ENCODE peak calls at places on chromosome 2, in eight cellular contexts. Z, P, Q, M, R, X, O and G are unnamed samples.

GRCh38 chr2:201109186-201109585 is 6.8 kb upstream of the CFLAR start:
- DNase-seq in Z (no peak), P (no peak), Q (no peak), M (no peak), R (no peak), X (no peak), O (no peak), G (no peak)

GRCh38 chr2:218332920-218333645 is 23.6 kb upstream of the CATIP start:
- DNase-seq in Z (peak), P (no peak), Q (peak), M (no peak), R (no peak), X (no peak), O (no peak), G (no peak)

GRCh38 chr2:54597153-54597827 is 126.2 kb upstream of the EML6 start:
- DNase-seq in Z (no peak), P (no peak), Q (no peak), M (peak), R (peak), X (no peak), O (no peak), G (peak)

GRCh38 chr2:235493775-235494715 is at the start of gene AGAP1:
- DNase-seq in Z (peak), P (peak), Q (peak), M (peak), R (peak), X (peak), O (peak), G (peak)

GRCh38 chr2:218396688-218397501 is 2.8 kb upstream of the CTDSP1 start:
- DNase-seq in Z (peak), P (no peak), Q (peak), M (peak), R (peak), X (peak), O (peak), G (no peak)

GRCh38 chr2:165112789-165113188 is 91.1 kb downstream of the SCN3A start:
- DNase-seq in Z (no peak), P (no peak), Q (no peak), M (no peak), R (no peak), X (no peak), O (no peak), G (no peak)

GRCh38 chr2:54709341-54709809 is 14.1 kb upstream of the EML6 start:
- DNase-seq in Z (peak), P (no peak), Q (no peak), M (no peak), R (peak), X (peak), O (peak), G (peak)

GRCh38 chr2:43136862-43137261 is 89.5 kb downstream of the ZFP36L2 start:
- DNase-seq in Z (peak), P (no peak), Q (peak), M (no peak), R (no peak), X (no peak), O (no peak), G (peak)

GRCh38 chr2:64644240-64645013 is 9.3 kb downstream of the SERTAD2 start:
- DNase-seq in Z (peak), P (peak), Q (peak), M (peak), R (peak), X (peak), O (peak), G (peak)

GRCh38 chr2:241869087-241869961 is at the start of gene RTP5:
- DNase-seq in Z (peak), P (no peak), Q (no peak), M (no peak), R (peak), X (no peak), O (no peak), G (peak)

GRCh38 chr2:178450574-178451429 is at the start of the genes PJVK and PRKRA:
- DNase-seq in Z (peak), P (peak), Q (peak), M (peak), R (peak), X (peak), O (peak), G (peak)

GRCh38 chr2:200302940-200303727 is 3.4 kb upstream of the SPATS2L start:
- DNase-seq in Z (no peak), P (no peak), Q (peak), M (peak), R (no peak), X (peak), O (no peak), G (no peak)

GRCh38 chr2:114642988-114643553 is 200.6 kb downstream of the DPP10 start:
- DNase-seq in Z (no peak), P (no peak), Q (no peak), M (no peak), R (no peak), X (no peak), O (no peak), G (no peak)

GRCh38 chr2:37802899-37803379 is 122.1 kb upstream of the RMDN2 start:
- DNase-seq in Z (no peak), P (no peak), Q (no peak), M (peak), R (no peak), X (peak), O (no peak), G (no peak)

GRCh38 chr2:57448816-57449215 is 597.8 kb upstream of the VRK2 start:
- DNase-seq in Z (no peak), P (no peak), Q (no peak), M (no peak), R (no peak), X (no peak), O (no peak), G (no peak)

GRCh38 chr2:57444731-57445414 is 601.7 kb upstream of the VRK2 start:
- DNase-seq in Z (no peak), P (no peak), Q (peak), M (peak), R (no peak), X (no peak), O (no peak), G (no peak)

GRCh38 chr2:57440437-57440836 is 606.2 kb upstream of the VRK2 start:
- DNase-seq in Z (no peak), P (no peak), Q (no peak), M (no peak), R (no peak), X (no peak), O (no peak), G (no peak)

DNA sequence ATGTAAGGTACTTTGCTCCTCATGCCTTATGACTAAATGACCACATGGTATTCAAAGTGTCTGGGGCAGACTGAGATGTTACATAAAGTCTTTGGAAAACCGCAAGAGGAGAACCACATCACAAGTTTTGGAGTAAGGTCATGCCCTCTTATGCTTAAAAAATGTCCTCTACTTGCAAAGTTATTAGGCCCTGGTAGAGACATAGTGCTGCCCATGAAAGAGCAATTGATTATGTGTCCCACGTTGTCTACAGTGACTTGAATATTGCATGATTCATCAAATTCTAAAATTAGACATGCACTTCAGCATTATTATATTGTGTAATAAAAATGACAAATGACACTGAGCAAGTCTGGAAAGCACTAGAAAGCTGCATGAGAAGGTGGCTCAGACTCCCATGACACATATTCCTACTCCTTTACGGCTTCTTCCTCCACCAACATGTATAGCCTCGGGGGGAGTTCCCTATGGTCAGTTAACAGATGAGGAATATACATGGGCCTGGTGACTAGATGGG is 602.6 kb upstream of the VRK2 start:
- DNase-seq in Z (no peak), P (no peak), Q (peak), M (peak), R (no peak), X (no peak), O (no peak), G (no peak)
- TF ChIP-seq CTCF in Z (no peak), P (no peak), Q (no peak), M (no peak), R (no peak), X (no peak), O (no peak), G (no peak)

DNA sequence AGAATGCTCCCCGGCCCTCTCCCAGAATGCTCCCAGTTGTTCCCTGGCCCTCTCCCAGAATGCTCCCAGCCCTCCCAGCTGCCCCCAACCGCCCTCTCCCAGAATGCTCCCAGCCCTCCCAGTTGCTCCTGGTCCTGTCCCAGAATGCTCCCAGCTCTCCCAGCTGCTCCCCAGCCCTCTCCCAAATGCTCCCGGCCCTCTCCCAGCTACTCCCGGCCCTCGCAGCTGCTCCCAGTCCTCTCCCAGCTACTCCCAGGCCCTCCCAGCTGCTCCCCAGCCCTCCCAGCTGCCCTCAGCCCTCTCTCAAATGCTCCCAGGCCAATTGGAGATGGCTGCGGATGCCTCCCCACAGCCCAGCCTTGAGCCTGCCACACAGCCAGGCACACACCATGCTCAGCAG is 31.1 kb downstream of the BIN1 start:
- DNase-seq in Z (no peak), P (no peak), Q (no peak), M (no peak), R (no peak), X (no peak), O (no peak), G (no peak)
- TF ChIP-seq CTCF in Z (no peak), P (no peak), Q (no peak), M (no peak), R (no peak), X (no peak), O (no peak), G (no peak)

DNA sequence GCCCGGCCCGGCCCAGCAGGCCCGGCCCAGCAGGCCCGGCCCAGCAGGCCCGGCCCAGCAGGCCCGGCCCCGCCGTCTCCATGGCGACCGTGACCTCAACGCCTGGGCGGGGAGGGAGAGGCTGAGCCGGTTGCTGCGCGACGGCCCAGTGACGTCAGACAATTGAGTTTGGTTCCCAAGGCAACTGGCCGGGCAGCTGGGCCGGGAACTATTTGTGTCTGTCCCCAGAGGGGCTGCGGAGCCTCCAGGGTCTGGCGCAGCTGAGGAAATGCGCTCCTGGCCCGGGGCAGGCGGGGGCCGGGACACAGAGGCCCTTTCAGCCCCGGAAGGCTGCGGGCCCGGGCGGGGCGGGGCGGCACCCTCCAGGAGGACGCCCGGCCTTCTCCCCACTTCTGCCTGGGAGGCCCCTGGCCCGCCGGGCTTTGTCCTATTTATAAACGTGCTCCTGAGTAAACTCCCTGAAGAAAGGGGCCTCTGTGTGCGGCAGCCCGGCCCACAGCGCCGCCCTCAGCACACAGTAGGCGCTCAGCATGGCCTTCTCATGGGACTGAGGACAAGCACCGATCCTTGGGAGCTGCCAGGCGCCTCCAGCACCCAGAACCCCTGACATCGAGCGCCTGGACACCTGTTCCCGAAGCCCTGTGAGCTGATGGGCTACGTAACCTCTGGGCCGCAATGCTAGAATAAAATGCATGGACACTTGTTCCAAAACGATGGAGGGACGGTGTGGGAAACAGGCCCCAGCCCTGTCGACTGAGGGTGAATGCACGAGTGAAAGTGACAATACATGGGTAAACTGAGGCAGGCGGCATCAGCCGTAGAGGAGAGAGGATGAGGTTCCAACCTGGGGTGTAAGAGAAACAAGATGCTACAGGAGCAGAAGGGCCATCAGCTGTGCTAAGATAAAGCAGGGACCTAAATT is 12.3 kb downstream of the TEX44 start:
- DNase-seq in Z (peak), P (peak), Q (peak), M (peak), R (peak), X (peak), O (peak), G (peak)
- TF ChIP-seq CTCF in Z (no peak), P (peak), Q (no peak), M (no peak), R (peak), X (no peak), O (peak), G (no peak)

GRCh38 chr2:238841542-238842181 is 6.2 kb upstream of the TWIST2 start:
- DNase-seq in Z (no peak), P (no peak), Q (no peak), M (no peak), R (no peak), X (peak), O (no peak), G (no peak)
- TF ChIP-seq CTCF in Z (no peak), P (no peak), Q (no peak), M (no peak), R (no peak), X (no peak), O (no peak), G (no peak)

GRCh38 chr2:170845343-170845742 is 28.7 kb downstream of the GAD1 start:
- DNase-seq in Z (no peak), P (no peak), Q (peak), M (no peak), R (no peak), X (no peak), O (peak), G (peak)
- TF ChIP-seq CTCF in Z (no peak), P (no peak), Q (peak), M (no peak), R (no peak), X (no peak), O (peak), G (no peak)